ENCODE peak calls at places on chromosomes 12 and 14, in five cellular contexts. B, W, S, F and T are unnamed samples.

GRCh38 chr14:72292689-72293024 is 360.4 kb downstream of the RGS6 start:
- DNase-seq in B (no peak), W (no peak), S (no peak), F (no peak), T (no peak)

GRCh38 chr12:42346603-42347002 is 20.6 kb downstream of the PPHLN1 start:
- DNase-seq in B (no peak), W (no peak), S (no peak), F (no peak), T (no peak)

GRCh38 chr12:57893460-57894353 is 47.2 kb upstream of the CTDSP2 start:
- DNase-seq in B (no peak), W (no peak), S (peak), F (peak), T (no peak)

GRCh38 chr14:55843718-55844403 is 263.9 kb downstream of the KTN1 start:
- DNase-seq in B (no peak), W (no peak), S (no peak), F (no peak), T (no peak)

GRCh38 chr12:617304-617915 is 45.8 kb downstream of the NINJ2 start:
- DNase-seq in B (no peak), W (no peak), S (no peak), F (no peak), T (no peak)

GRCh38 chr14:105193916-105194782 is 13.0 kb upstream of the NUDT14 start:
- DNase-seq in B (no peak), W (no peak), S (peak), F (no peak), T (peak)

GRCh38 chr12:56190695-56191155 is 1.4 kb upstream of the SMARCC2 start:
- DNase-seq in B (no peak), W (no peak), S (no peak), F (no peak), T (no peak)

GRCh38 chr12:113088971-113089756 is 32.6 kb downstream of the DTX1 start:
- DNase-seq in B (peak), W (no peak), S (no peak), F (no peak), T (no peak)

GRCh38 chr14:100416081-100416480 is 92.9 kb downstream of the SLC25A47 start:
- DNase-seq in B (no peak), W (no peak), S (no peak), F (no peak), T (no peak)

GRCh38 chr14:50069325-50069724 is 47.0 kb downstream of the VCPKMT start:
- DNase-seq in B (no peak), W (no peak), S (no peak), F (no peak), T (no peak)